ENCODE peak calls at places on chromosome 21, in nine cellular contexts. I is stimulated activated CD8-positive, alpha-beta memory T cell treated with anti-CD3 and anti-CD28 coated beads, Interleukin-4, amount 100 ng/mL, for 4 hours; T is fibroblast of lung; X is left colon; G is stimulated activated CD4-positive, alpha-beta T cell treated with anti-CD3 and anti-CD28 coated beads, Interleukin-4, amount 100 ng/mL, for 1 hour; A is NCI-H1105 treated with DMSO at 0.1 percent for 48 hours; M is naive thymus-derived CD4-positive, alpha-beta T cell; L is transverse colon; Q is 8988T. D is an unnamed sample.
A peak's percentile ranks its signal among the peaks of the same experiment; 100 is the strongest.

GRCh38 chr21:42187976-42188653 is 30.8 kb upstream of the ABCG1 start:
- DNase-seq in I (peak; percentile 38), T (no peak), X (no peak), G (peak; percentile 69), A (no peak), M (peak; percentile 90), L (peak; percentile 61), Q (no peak), D (no peak)

GRCh38 chr21:38310619-38311018 is 53.8 kb downstream of the KCNJ15 start:
- DNase-seq in I (no peak), T (peak; percentile 71), X (no peak), G (no peak), A (no peak), M (no peak), L (no peak), Q (no peak), D (no peak)

GRCh38 chr21:29144736-29145353 is 14.4 kb downstream of the MAP3K7CL start:
- DNase-seq in I (no peak), T (no peak), X (no peak), G (no peak), A (no peak), M (no peak), L (no peak), Q (no peak), D (no peak)

GRCh38 chr21:42818328-42818749 is 61.0 kb downstream of the WDR4 start:
- DNase-seq in I (no peak), T (peak; percentile 61), X (peak; percentile 71), G (peak; percentile 62), A (peak; percentile 52), M (peak; percentile 67), L (peak; percentile 73), Q (no peak), D (no peak)

GRCh38 chr21:34073749-34074282 is 438 bp downstream of the MRPS6 start:
- DNase-seq in I (peak; percentile 19), T (no peak), X (peak; percentile 61), G (peak; percentile 55), A (no peak), M (no peak), L (peak; percentile 52), Q (peak; percentile 27), D (no peak)

GRCh38 chr21:42688841-42689371 is 35.5 kb downstream of the PDE9A start:
- DNase-seq in I (no peak), T (no peak), X (no peak), G (no peak), A (no peak), M (no peak), L (no peak), Q (no peak), D (no peak)

GRCh38 chr21:42567861-42568260 is 54.2 kb downstream of the SLC37A1 start:
- DNase-seq in I (no peak), T (no peak), X (no peak), G (no peak), A (no peak), M (no peak), L (peak; percentile 3), Q (no peak), D (no peak)

GRCh38 chr21:25421327-25422028 is 185.8 kb downstream of the MRPL39 start:
- DNase-seq in I (peak; percentile 31), T (peak; percentile 76), X (peak; percentile 16), G (peak; percentile 49), A (peak; percentile 19), M (peak; percentile 50), L (peak; percentile 36), Q (no peak), D (no peak)

GRCh38 chr21:20875741-20876140 is 122.5 kb upstream of the NCAM2 start:
- DNase-seq in I (no peak), T (no peak), X (no peak), G (no peak), A (peak; percentile 31), M (no peak), L (no peak), Q (no peak), D (no peak)

GRCh38 chr21:41422546-41423372 is 3.3 kb upstream of the MX1 start:
- DNase-seq in I (no peak), T (no peak), X (no peak), G (no peak), A (no peak), M (no peak), L (no peak), Q (no peak), D (no peak)

GRCh38 chr21:41582866-41583265 is 74.9 kb upstream of the TMPRSS2 start:
- DNase-seq in I (no peak), T (no peak), X (peak; percentile 5), G (no peak), A (no peak), M (no peak), L (no peak), Q (no peak), D (no peak)

GRCh38 chr21:46274797-46275390 is 10.5 kb downstream of the MCM3AP start:
- DNase-seq in I (no peak), T (no peak), X (no peak), G (no peak), A (no peak), M (no peak), L (no peak), Q (no peak), D (no peak)

GRCh38 chr21:17436626-17437111 is 76.2 kb upstream of the CXADR start:
- DNase-seq in I (no peak), T (no peak), X (no peak), G (no peak), A (peak; percentile 8), M (no peak), L (no peak), Q (no peak), D (no peak)

GRCh38 chr21:14259669-14260458 is 43.9 kb downstream of the RBM11 start:
- DNase-seq in I (no peak), T (peak; percentile 58), X (no peak), G (no peak), A (peak; percentile 78), M (peak; percentile 26), L (no peak), Q (no peak), D (no peak)

GRCh38 chr21:28207776-28208175 is 784.9 kb downstream of the LTN1 start:
- DNase-seq in I (no peak), T (peak; percentile 71), X (no peak), G (no peak), A (no peak), M (no peak), L (no peak), Q (no peak), D (no peak)

GRCh38 chr21:45370575-45370974 is 34.4 kb upstream of the COL18A1 start:
- DNase-seq in I (no peak), T (peak; percentile 45), X (no peak), G (no peak), A (no peak), M (no peak), L (no peak), Q (no peak), D (no peak)

GRCh38 chr21:41953249-41953830 is 478 bp downstream of the C2CD2 start:
- DNase-seq in I (no peak), T (no peak), X (peak; percentile 40), G (peak; percentile 12), A (no peak), M (peak; percentile 8), L (peak; percentile 26), Q (peak; percentile 40), D (no peak)

GRCh38 chr21:17495680-17496079 is 17.2 kb upstream of the CXADR start:
- DNase-seq in I (no peak), T (peak; percentile 19), X (no peak), G (no peak), A (no peak), M (no peak), L (no peak), Q (no peak), D (no peak)

GRCh38 chr21:31444061-31444460 is 100.0 kb upstream of the TIAM1 start:
- DNase-seq in I (no peak), T (peak; percentile 19), X (peak; percentile 15), G (no peak), A (no peak), M (no peak), L (no peak), Q (no peak), D (no peak)

GRCh38 chr21:46155514-46156377 is at the start of gene FTCD:
- DNase-seq in I (no peak), T (no peak), X (no peak), G (no peak), A (no peak), M (no peak), L (no peak), Q (peak; percentile 7), D (peak; percentile 57)

GRCh38 chr21:46079357-46080170 is 18.3 kb upstream of the COL6A2 start:
- DNase-seq in I (no peak), T (peak; percentile 65), X (no peak), G (no peak), A (no peak), M (no peak), L (no peak), Q (no peak), D (no peak)

GRCh38 chr21:29684106-29684505 is 255.7 kb downstream of the GRIK1 start:
- DNase-seq in I (no peak), T (no peak), X (no peak), G (no peak), A (no peak), M (no peak), L (no peak), Q (no peak), D (no peak)

GRCh38 chr21:46038341-46038829 is 56.8 kb downstream of the COL6A1 start:
- DNase-seq in I (no peak), T (no peak), X (no peak), G (no peak), A (no peak), M (no peak), L (no peak), Q (no peak), D (no peak)

GRCh38 chr21:43720539-43721224 is 1.8 kb downstream of the PDXK start:
- DNase-seq in I (no peak), T (no peak), X (peak; percentile 7), G (no peak), A (no peak), M (no peak), L (no peak), Q (no peak), D (no peak)

D was measured in RWPE2.